ENCODE peak calls at places on chromosomes 16 and 17, in four cellular contexts. R, V, S and F are unnamed samples.

GRCh38 chr17:63961355-63962207 is 11.1 kb downstream of the SCN4A start:
- DNase-seq in R (peak), V (peak), S (peak), F (peak)

GRCh38 chr17:65228734-65229390 is 91.7 kb downstream of the RGS9 start:
- DNase-seq in R (peak), V (no peak), S (no peak), F (peak)

GRCh38 chr17:59884861-59885260 is 7.9 kb downstream of the TUBD1 start:
- DNase-seq in R (no peak), V (no peak), S (no peak), F (no peak)

GRCh38 chr17:1481736-1482135 is 10.8 kb downstream of the MYO1C start:
- DNase-seq in R (no peak), V (no peak), S (no peak), F (no peak)

GRCh38 chr17:63356275-63356905 is 89.7 kb downstream of the CYB561 start:
- DNase-seq in R (no peak), V (no peak), S (no peak), F (peak)

GRCh38 chr17:7083592-7083991 is 3.5 kb upstream of the CLEC10A start:
- DNase-seq in R (no peak), V (no peak), S (no peak), F (no peak)

GRCh38 chr16:23903001-23903414 is 67.2 kb downstream of the PRKCB start:
- DNase-seq in R (peak), V (no peak), S (no peak), F (no peak)

GRCh38 chr16:50641818-50642187 is 39.3 kb downstream of the SNX20 start:
- DNase-seq in R (no peak), V (no peak), S (no peak), F (no peak)

GRCh38 chr16:70466812-70467090 is 12.4 kb downstream of the FCSK start:
- DNase-seq in R (no peak), V (no peak), S (no peak), F (no peak)

GRCh38 chr17:40526668-40527067 is 25.2 kb upstream of the TNS4 start:
- DNase-seq in R (no peak), V (no peak), S (no peak), F (no peak)

GRCh38 chr17:32553168-32553567 is 66.4 kb downstream of the CDK5R1 start:
- DNase-seq in R (no peak), V (no peak), S (no peak), F (no peak)

GRCh38 chr16:69311533-69312388 is 611 bp downstream of the VPS4A start:
- DNase-seq in R (no peak), V (peak), S (peak), F (peak)

GRCh38 chr16:69309316-69309715 is 1.8 kb upstream of the VPS4A start:
- DNase-seq in R (no peak), V (no peak), S (no peak), F (no peak)

GRCh38 chr16:69310479-69311114 is 553 bp upstream of the VPS4A start:
- DNase-seq in R (no peak), V (no peak), S (no peak), F (no peak)

GRCh38 chr16:69313469-69313868 is 2.3 kb downstream of the VPS4A start:
- DNase-seq in R (no peak), V (no peak), S (no peak), F (no peak)

DNA sequence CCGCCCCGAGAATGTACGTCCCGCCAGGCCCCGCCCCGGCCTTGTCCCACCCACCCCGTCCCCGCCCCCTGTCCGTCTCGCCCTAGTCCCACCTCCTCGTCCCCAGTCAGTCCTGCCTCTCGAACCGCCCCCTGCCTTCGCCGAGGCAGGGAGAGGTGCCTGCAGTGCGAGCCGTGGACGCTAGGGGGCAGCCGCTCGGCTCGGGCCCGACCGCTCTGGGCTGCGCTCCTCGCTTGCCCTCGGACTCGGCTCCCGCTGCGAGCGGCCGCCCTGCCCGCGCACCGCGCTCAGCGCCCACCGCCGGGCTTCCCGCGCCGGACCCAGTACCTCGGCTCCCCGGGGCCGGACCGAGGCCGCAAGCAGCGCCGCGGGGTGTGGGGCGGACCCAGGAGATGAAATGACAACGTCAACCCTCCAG is at the start of gene VPS4A:
- DNase-seq in R (peak), V (peak), S (peak), F (peak)
- TF ChIP-seq ELF4 in R (no peak), V (no peak), S (no peak), F (no peak)

DNA sequence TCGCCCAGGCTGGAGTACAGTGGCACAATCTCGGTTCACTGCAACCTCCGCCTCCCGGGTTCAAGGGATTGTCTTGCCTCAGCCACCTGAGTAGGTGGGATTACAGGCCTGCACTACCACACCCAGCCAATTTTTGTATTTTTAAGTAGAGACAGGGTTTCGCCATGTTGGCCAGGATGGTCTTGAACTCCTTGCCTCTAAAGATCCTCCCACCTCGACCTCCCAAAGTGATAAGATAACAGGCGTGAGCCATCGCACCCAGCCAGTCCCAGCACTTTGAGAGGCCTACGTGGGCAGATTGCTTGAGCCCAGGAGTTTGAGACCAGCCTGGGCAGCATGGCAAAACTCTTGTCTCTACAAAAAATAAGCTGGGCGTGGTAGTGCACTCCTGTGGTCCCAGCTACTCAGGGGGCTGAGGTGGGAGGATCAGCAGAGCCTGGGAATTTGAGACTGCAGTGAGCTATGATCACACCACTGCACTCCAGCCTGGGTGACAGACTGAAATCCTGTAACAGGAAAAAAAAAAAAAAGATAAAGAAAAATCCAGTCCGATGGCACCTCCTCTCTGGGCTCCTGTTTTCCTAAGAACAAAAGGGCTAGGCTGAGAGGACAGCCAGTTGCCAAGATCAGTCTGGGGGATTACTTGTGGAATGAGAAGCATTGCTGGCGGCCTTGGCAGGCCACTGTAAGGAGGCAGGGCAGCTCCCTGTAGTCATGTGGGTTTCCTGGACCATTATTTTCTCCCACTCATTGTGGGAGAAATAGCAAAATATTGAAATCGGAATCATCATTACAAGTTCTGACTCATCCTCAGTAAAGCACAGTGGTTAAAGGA is 3.0 kb upstream of the PIPOX start:
- DNase-seq in R (no peak), V (no peak), S (no peak), F (no peak)
- TF ChIP-seq ELF4 in R (no peak), V (no peak), S (no peak), F (no peak)

DNA sequence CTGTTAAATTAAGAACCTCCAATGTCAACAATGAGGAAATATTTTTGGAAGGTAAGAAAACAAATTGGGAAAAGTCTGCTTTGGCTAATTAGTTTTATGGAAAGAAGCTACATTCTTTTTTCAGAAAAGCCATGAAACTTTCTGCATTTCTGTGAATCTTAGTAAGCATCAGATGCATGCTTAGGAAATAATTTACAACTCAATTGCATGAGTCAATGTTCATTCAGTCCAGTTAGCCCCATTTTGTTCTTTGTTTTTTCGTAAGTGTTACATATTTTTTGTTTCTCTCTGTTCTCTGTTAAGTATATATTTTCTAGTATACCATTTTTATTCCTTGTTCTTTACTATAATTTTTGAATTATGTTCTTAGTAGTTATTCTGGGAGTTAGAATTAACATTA is 195.2 kb upstream of the KIF2B start:
- DNase-seq in R (no peak), V (no peak), S (no peak), F (no peak)
- TF ChIP-seq ELF4 in R (no peak), V (no peak), S (no peak), F (no peak)

GRCh38 chr16:14199624-14200023 is 128.5 kb downstream of the MRTFB start:
- DNase-seq in R (no peak), V (no peak), S (no peak), F (no peak)
- TF ChIP-seq ELF4 in R (no peak), V (no peak), S (no peak), F (no peak)

DNA sequence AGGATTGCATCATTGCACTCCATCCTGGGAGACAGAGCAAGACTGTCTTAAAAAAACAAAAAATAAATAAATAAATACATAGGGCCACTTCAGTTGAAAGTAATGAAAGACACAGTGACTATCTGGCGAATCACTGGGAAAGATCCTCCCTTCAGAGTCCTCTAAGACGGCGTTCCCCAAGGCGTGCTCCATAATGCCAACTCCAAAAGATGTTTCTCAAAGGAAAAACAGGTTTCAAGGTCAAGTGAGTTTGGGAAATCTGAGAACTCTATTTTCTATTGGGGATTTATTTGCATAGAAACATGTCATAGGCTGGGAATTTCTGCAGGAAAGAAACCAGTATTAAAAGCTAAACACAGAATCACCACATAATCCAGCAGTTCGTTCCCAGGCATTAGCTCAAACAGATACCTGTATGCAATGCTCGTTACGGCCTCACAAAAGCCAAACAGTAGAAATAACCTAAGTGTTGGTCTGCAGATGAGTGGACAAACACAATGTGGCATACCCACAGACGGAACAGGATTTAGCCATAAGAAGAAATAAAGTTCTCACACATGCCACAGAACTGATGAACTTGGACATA is 7.9 kb downstream of the KLHDC4 start:
- DNase-seq in R (no peak), V (no peak), S (no peak), F (no peak)
- TF ChIP-seq ELF4 in R (no peak), V (no peak), S (no peak), F (no peak)

GRCh38 chr17:17379197-17379991 is 76.2 kb downstream of the NT5M start:
- DNase-seq in R (no peak), V (no peak), S (peak), F (no peak)

GRCh38 chr17:17382060-17382449 is 78.9 kb downstream of the NT5M start:
- DNase-seq in R (no peak), V (no peak), S (no peak), F (no peak)

GRCh38 chr17:17382901-17383300 is 79.7 kb downstream of the NT5M start:
- DNase-seq in R (no peak), V (no peak), S (no peak), F (no peak)

GRCh38 chr17:17381438-17382059 is 78.4 kb downstream of the NT5M start:
- DNase-seq in R (no peak), V (no peak), S (peak), F (no peak)

DNA sequence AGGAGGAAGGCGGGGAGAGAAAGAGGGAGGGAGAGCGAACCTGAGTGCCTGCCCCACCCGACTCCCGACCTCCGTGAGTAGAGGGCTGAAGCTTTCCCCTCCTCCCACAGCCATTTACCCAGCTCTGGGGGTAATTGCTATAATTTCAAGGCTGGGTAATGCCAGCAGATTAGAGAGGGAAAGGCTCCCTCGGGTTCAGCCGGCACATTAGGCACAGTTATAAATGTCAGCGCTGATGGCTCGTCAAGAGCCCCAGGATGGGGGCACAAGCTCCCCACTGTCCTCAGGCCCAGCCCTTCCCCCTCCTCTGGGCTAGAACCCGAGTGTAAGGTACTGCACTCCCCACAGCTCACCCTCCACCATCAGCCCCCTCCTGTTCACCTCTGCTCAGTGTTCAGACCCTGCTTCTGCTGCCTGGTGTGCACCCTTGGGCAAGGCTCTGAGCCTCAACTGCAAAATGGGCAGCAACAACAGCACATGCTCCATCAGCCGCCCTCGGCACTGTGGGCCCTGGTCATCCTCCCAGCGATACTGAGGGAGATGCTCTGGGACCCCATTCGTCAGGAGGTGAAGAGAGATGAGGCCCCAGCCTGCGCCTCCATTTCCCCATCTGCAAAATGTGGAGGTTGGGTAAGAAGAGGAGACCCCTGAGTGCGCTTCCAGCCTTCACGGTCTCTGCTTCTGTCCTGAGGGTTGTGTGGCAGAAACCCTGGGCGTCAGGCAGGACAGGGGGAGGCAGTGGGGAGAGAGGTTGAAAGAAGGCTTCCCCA is 77.2 kb downstream of the NT5M start:
- DNase-seq in R (no peak), V (no peak), S (no peak), F (no peak)
- TF ChIP-seq ELF4 in R (no peak), V (no peak), S (no peak), F (no peak)

GRCh38 chr17:67403483-67403882 is 26.4 kb downstream of the PITPNC1 start:
- DNase-seq in R (no peak), V (no peak), S (no peak), F (no peak)
- TF ChIP-seq ELF4 in R (no peak), V (no peak), S (no peak), F (no peak)